ENCODE peak calls at places on chromosomes 11 and 22, in nine cellular contexts. L, E, H, M, W, C, B, K and S are unnamed samples.

GRCh38 chr22:17781319-17782031 is 7.2 kb upstream of the BID start:
- DNase-seq in L (peak; percentile 70), E (peak; percentile 41), H (no peak), M (no peak), W (peak; percentile 68), C (peak; percentile 93), B (peak; percentile 73), K (no peak), S (peak; percentile 79)

GRCh38 chr11:46293616-46294015 is 16.2 kb downstream of the CREB3L1 start:
- DNase-seq in L (no peak), E (no peak), H (no peak), M (no peak), W (no peak), C (no peak), B (no peak), K (no peak), S (no peak)

GRCh38 chr11:44286268-44286880 is 23.6 kb downstream of the ALX4 start:
- DNase-seq in L (peak; percentile 80), E (peak; percentile 39), H (peak; percentile 79), M (peak; percentile 50), W (peak; percentile 86), C (peak; percentile 69), B (peak; percentile 79), K (peak; percentile 75), S (no peak)

GRCh38 chr11:3133456-3134217 is 31.5 kb downstream of the OSBPL5 start:
- DNase-seq in L (no peak), E (no peak), H (no peak), M (no peak), W (no peak), C (no peak), B (peak; percentile 71), K (no peak), S (no peak)

GRCh38 chr22:20056696-20057386 is 23.2 kb upstream of the DGCR8 start:
- DNase-seq in L (no peak), E (no peak), H (no peak), M (no peak), W (no peak), C (no peak), B (no peak), K (no peak), S (no peak)

GRCh38 chr11:69257134-69257533 is 36.8 kb upstream of the MYEOV start:
- DNase-seq in L (no peak), E (no peak), H (no peak), M (no peak), W (no peak), C (no peak), B (no peak), K (no peak), S (no peak)

GRCh38 chr11:131584694-131585592 is 214.5 kb downstream of the NTM start:
- DNase-seq in L (no peak), E (no peak), H (peak; percentile 35), M (no peak), W (peak; percentile 25), C (no peak), B (peak; percentile 20), K (peak; percentile 61), S (no peak)

GRCh38 chr11:71499125-71499524 is 27.9 kb upstream of the KRTAP5-7 start:
- DNase-seq in L (no peak), E (no peak), H (no peak), M (no peak), W (no peak), C (no peak), B (peak; percentile 38), K (no peak), S (no peak)

GRCh38 chr11:1793091-1793490 is 29.4 kb upstream of the CTSD start:
- DNase-seq in L (no peak), E (no peak), H (no peak), M (no peak), W (no peak), C (no peak), B (no peak), K (no peak), S (no peak)

GRCh38 chr11:131609317-131609716 is 238.9 kb downstream of the NTM start:
- DNase-seq in L (no peak), E (no peak), H (no peak), M (no peak), W (no peak), C (peak; percentile 0), B (no peak), K (no peak), S (no peak)

GRCh38 chr11:1665313-1665712 is 31.7 kb upstream of the KRTAP5-6 start:
- DNase-seq in L (no peak), E (no peak), H (no peak), M (no peak), W (no peak), C (no peak), B (no peak), K (no peak), S (no peak)

GRCh38 chr11:10925149-10925926 is 67.5 kb upstream of the ZBED5 start:
- DNase-seq in L (no peak), E (no peak), H (no peak), M (no peak), W (no peak), C (no peak), B (no peak), K (no peak), S (no peak)

GRCh38 chr11:117607449-117607848 is 189.6 kb downstream of the DSCAML1 start:
- DNase-seq in L (no peak), E (no peak), H (no peak), M (no peak), W (no peak), C (no peak), B (no peak), K (no peak), S (no peak)

GRCh38 chr22:35357883-35358621 is 22.8 kb upstream of the HMOX1 start:
- DNase-seq in L (no peak), E (peak; percentile 78), H (no peak), M (no peak), W (no peak), C (peak; percentile 74), B (no peak), K (no peak), S (no peak)

GRCh38 chr11:70122490-70123198 is 44.5 kb downstream of the ANO1 start:
- DNase-seq in L (no peak), E (no peak), H (no peak), M (no peak), W (no peak), C (no peak), B (no peak), K (no peak), S (no peak)

GRCh38 chr11:115208808-115209259 is 295.4 kb downstream of the CADM1 start:
- DNase-seq in L (no peak), E (no peak), H (no peak), M (no peak), W (no peak), C (no peak), B (no peak), K (no peak), S (no peak)

GRCh38 chr22:26438006-26438405 is 8.9 kb downstream of the ASPHD2 start:
- DNase-seq in L (no peak), E (no peak), H (no peak), M (no peak), W (no peak), C (no peak), B (no peak), K (no peak), S (no peak)
- TF ChIP-seq CTCF in L (no peak), E (no peak), H (no peak), M (no peak), W (no peak), C (no peak), B (no peak), K (no peak), S (no peak)

DNA sequence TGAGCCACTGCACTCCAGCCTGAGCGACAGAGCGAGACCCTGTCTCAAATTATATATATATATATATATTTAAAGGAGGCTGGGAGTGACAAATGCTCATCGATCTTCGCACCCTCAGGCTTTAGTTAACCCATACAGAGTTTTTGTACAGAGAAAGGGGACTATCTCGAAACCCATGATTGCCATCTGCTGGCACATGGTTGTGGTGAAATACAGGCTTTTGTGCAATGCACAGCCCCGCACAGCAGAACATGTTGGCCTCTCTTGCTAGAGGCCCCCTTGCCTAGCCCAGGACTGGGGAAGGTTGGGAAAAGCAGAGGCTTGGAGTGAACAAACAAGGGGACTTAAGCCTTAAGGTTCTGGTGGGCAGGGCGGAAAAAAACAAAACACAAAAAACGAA is 3.6 kb downstream of the MYBPC3 start:
- DNase-seq in L (no peak), E (peak; percentile 19), H (peak; percentile 39), M (no peak), W (no peak), C (peak; percentile 47), B (peak; percentile 80), K (no peak), S (no peak)
- TF ChIP-seq CTCF in L (no peak), E (peak; percentile 43), H (peak; percentile 41), M (no peak), W (peak; percentile 8), C (peak; percentile 9), B (peak; percentile 44), K (no peak), S (peak; percentile 27)

DNA sequence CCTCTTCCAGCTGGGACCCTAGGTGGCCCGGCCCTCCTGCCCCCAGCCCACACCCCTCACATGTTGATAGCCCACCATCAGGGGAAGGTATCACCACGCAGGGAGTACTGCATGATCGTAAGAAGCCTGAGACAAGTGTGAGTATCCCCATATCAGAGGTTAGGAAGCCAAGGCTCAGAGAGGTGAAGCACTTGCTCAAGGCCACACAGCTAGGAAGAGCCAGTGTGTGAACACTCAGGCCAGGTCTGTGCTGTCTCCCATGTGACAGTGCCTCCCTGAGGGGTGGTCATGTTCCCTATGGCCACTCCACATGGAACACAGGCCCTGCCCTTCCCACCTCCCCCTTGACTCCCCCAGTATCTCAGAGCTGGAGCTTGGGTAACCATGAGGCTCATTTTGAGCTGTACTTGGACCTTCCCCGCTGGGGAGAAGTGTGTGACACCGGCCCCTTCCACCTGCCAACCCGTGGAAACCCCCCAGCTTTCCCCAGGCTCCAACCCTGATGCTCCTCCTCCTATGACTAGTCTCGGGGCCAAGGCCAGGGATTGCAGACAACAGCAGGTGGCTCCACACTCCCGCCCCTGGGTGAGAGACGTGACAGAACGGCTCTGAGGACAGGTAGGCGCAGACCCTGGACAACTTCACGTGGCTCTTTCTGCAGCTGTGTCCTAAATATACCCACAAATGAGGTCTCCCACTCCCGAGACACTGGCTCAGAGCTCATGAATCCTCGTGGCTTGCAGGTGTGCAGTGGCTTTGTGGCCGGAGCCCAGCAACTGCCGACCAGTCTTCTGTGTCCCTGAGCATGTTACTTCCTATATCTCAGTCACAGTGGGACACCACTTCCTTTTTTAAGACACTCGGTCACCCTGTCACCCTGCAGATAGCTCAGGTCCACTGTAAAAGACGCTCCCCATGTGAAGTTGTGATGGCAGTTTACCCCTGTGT is 55.3 kb downstream of the NECTIN1 start:
- DNase-seq in L (peak; percentile 61), E (no peak), H (no peak), M (no peak), W (peak; percentile 87), C (no peak), B (peak; percentile 88), K (no peak), S (peak; percentile 84)
- TF ChIP-seq CTCF in L (no peak), E (no peak), H (no peak), M (no peak), W (peak; percentile 77), C (no peak), B (peak; percentile 45), K (no peak), S (peak; percentile 63)

DNA sequence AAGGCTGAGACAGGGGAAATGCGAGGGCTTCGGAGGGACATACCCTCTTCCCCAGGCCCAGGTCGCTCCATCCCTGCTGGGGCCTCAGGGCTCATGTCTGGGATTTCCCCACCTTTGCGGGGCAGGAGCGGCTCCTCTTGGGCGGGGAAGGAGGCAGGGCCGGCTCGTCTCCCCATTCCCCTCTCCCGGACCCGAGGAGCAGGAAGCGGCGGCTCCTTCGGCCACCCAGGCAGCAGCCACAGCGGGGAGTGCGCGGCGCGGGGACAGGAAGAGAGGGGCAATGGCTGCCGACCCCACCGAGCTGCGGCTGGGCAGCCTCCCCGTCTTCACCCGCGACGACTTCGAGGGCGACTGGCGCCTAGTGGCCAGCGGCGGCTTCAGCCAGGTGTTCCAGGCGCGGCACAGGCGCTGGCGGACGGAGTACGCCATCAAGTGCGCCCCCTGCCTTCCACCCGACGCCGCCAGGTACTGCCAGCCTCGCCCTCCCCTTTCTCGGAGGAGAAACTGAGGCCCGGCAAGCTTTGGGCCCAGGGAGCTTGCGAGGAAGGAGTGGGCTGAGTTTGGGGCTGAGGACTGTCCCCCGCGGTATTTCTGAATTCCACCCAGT is at the start of gene ANKK1:
- DNase-seq in L (no peak), E (no peak), H (peak; percentile 19), M (no peak), W (no peak), C (peak; percentile 39), B (no peak), K (peak; percentile 37), S (no peak)
- TF ChIP-seq CTCF in L (no peak), E (no peak), H (peak; percentile 61), M (no peak), W (peak; percentile 11), C (peak; percentile 37), B (no peak), K (no peak), S (peak; percentile 43)